ENCODE peak calls at places on chromosomes 1 and 21, in six cellular contexts. One of them, this sample, is unnamed.
A peak's percentile ranks its signal among the peaks of the same experiment; 100 is the strongest.

GRCh38 chr1:46596846-46597245 is 7.2 kb downstream of the MKNK1 start:
- DNase-seq in keratinocyte: no peak
- DNase-seq in sigmoid colon: no peak
- DNase-seq in H9: no peak
- DNase-seq in effector memory CD4-positive, alpha-beta T cell: no peak
- DNase-seq in neural progenitor cell: no peak
- DNase-seq in this sample: no peak

GRCh38 chr1:219155140-219155539 is 18.5 kb upstream of the LYPLAL1 start:
- DNase-seq in sigmoid colon: no peak
- DNase-seq in effector memory CD4-positive, alpha-beta T cell: no peak
- DNase-seq in H9: no peak
- DNase-seq in neural progenitor cell: no peak
- DNase-seq in keratinocyte: no peak
- DNase-seq in this sample: no peak

GRCh38 chr1:9413877-9414213 is 121.2 kb downstream of the SPSB1 start:
- DNase-seq in neural progenitor cell: no peak
- DNase-seq in effector memory CD4-positive, alpha-beta T cell: no peak
- DNase-seq in sigmoid colon: no peak
- DNase-seq in keratinocyte: no peak
- DNase-seq in H9: no peak
- DNase-seq in this sample: no peak

GRCh38 chr1:151327223-151327902 is at the start of gene PI4KB:
- DNase-seq in sigmoid colon: peak; percentile 97
- DNase-seq in neural progenitor cell: peak; percentile 99
- DNase-seq in H9: peak; percentile 95
- DNase-seq in effector memory CD4-positive, alpha-beta T cell: peak; percentile 84
- DNase-seq in keratinocyte: peak; percentile 79
- DNase-seq in this sample: peak; percentile 92

GRCh38 chr1:216095400-216095799 is 327.8 kb downstream of the USH2A start:
- DNase-seq in effector memory CD4-positive, alpha-beta T cell: no peak
- DNase-seq in H9: peak; percentile 84
- DNase-seq in neural progenitor cell: peak; percentile 60
- DNase-seq in sigmoid colon: no peak
- DNase-seq in keratinocyte: no peak
- DNase-seq in this sample: no peak

GRCh38 chr1:158945061-158945460 is 13.7 kb downstream of the PYHIN1 start:
- DNase-seq in neural progenitor cell: no peak
- DNase-seq in keratinocyte: no peak
- DNase-seq in H9: no peak
- DNase-seq in sigmoid colon: no peak
- DNase-seq in effector memory CD4-positive, alpha-beta T cell: no peak
- DNase-seq in this sample: no peak

GRCh38 chr1:93620841-93621210 is 60.8 kb downstream of the BCAR3 start:
- DNase-seq in neural progenitor cell: no peak
- DNase-seq in effector memory CD4-positive, alpha-beta T cell: no peak
- DNase-seq in sigmoid colon: no peak
- DNase-seq in keratinocyte: no peak
- DNase-seq in H9: peak; percentile 68
- DNase-seq in this sample: no peak

GRCh38 chr1:209772116-209772515 is 12.2 kb downstream of the C1orf74 start:
- DNase-seq in sigmoid colon: no peak
- DNase-seq in neural progenitor cell: no peak
- DNase-seq in H9: no peak
- DNase-seq in keratinocyte: no peak
- DNase-seq in effector memory CD4-positive, alpha-beta T cell: no peak
- DNase-seq in this sample: no peak

GRCh38 chr1:27609210-27609555 is 5.2 kb upstream of the AHDC1 start:
- DNase-seq in sigmoid colon: no peak
- DNase-seq in keratinocyte: no peak
- DNase-seq in neural progenitor cell: no peak
- DNase-seq in effector memory CD4-positive, alpha-beta T cell: no peak
- DNase-seq in H9: no peak
- DNase-seq in this sample: no peak

GRCh38 chr1:155003766-155004351 is 1.3 kb downstream of the ZBTB7B start:
- DNase-seq in neural progenitor cell: peak; percentile 59
- DNase-seq in effector memory CD4-positive, alpha-beta T cell: no peak
- DNase-seq in keratinocyte: no peak
- DNase-seq in sigmoid colon: peak; percentile 92
- DNase-seq in H9: peak; percentile 76
- DNase-seq in this sample: peak; percentile 88

GRCh38 chr1:214205053-214205452 is 75.9 kb upstream of the SMYD2 start:
- DNase-seq in neural progenitor cell: peak; percentile 90
- DNase-seq in effector memory CD4-positive, alpha-beta T cell: no peak
- DNase-seq in keratinocyte: no peak
- DNase-seq in H9: no peak
- DNase-seq in sigmoid colon: no peak
- DNase-seq in this sample: peak; percentile 11

GRCh38 chr1:63674238-63674864 is 81.1 kb downstream of the PGM1 start:
- DNase-seq in keratinocyte: no peak
- DNase-seq in neural progenitor cell: peak; percentile 81
- DNase-seq in H9: peak; percentile 85
- DNase-seq in effector memory CD4-positive, alpha-beta T cell: no peak
- DNase-seq in sigmoid colon: peak; percentile 96
- DNase-seq in this sample: peak; percentile 65

GRCh38 chr1:63987014-63987630 is 213.3 kb downstream of the ROR1 start:
- DNase-seq in H9: no peak
- DNase-seq in sigmoid colon: no peak
- DNase-seq in neural progenitor cell: no peak
- DNase-seq in keratinocyte: no peak
- DNase-seq in effector memory CD4-positive, alpha-beta T cell: no peak
- DNase-seq in this sample: no peak

GRCh38 chr21:31509108-31510017 is 150.1 kb upstream of the SOD1 start:
- DNase-seq in H9: peak; percentile 78
- DNase-seq in effector memory CD4-positive, alpha-beta T cell: peak; percentile 41
- DNase-seq in keratinocyte: peak; percentile 35
- DNase-seq in sigmoid colon: no peak
- DNase-seq in neural progenitor cell: peak; percentile 38
- DNase-seq in this sample: no peak

GRCh38 chr1:28417441-28418277 is 48.1 kb downstream of the PHACTR4 start:
- DNase-seq in keratinocyte: no peak
- DNase-seq in H9: no peak
- DNase-seq in neural progenitor cell: no peak
- DNase-seq in sigmoid colon: no peak
- DNase-seq in effector memory CD4-positive, alpha-beta T cell: no peak
- DNase-seq in this sample: peak; percentile 35

GRCh38 chr1:156511656-156512055 is 11.1 kb upstream of the MEF2D start:
- DNase-seq in effector memory CD4-positive, alpha-beta T cell: no peak
- DNase-seq in keratinocyte: no peak
- DNase-seq in sigmoid colon: no peak
- DNase-seq in H9: no peak
- DNase-seq in neural progenitor cell: no peak
- DNase-seq in this sample: peak; percentile 82

GRCh38 chr1:213569816-213570150 is 418.0 kb upstream of the PROX1 start:
- DNase-seq in effector memory CD4-positive, alpha-beta T cell: no peak
- DNase-seq in H9: no peak
- DNase-seq in sigmoid colon: no peak
- DNase-seq in neural progenitor cell: no peak
- DNase-seq in keratinocyte: no peak
- DNase-seq in this sample: no peak

GRCh38 chr1:8389962-8390535 is 72.1 kb downstream of the SLC45A1 start:
- DNase-seq in keratinocyte: no peak
- DNase-seq in sigmoid colon: no peak
- DNase-seq in effector memory CD4-positive, alpha-beta T cell: no peak
- DNase-seq in neural progenitor cell: no peak
- DNase-seq in H9: no peak
- DNase-seq in this sample: no peak

GRCh38 chr21:41593051-41593783 is 85.3 kb upstream of the TMPRSS2 start:
- DNase-seq in effector memory CD4-positive, alpha-beta T cell: no peak
- DNase-seq in sigmoid colon: no peak
- DNase-seq in neural progenitor cell: no peak
- DNase-seq in H9: no peak
- DNase-seq in keratinocyte: no peak
- DNase-seq in this sample: no peak

GRCh38 chr1:41359211-41360073 is 1.8 kb upstream of the FOXO6 start:
- DNase-seq in H9: no peak
- DNase-seq in neural progenitor cell: peak; percentile 1
- DNase-seq in effector memory CD4-positive, alpha-beta T cell: no peak
- DNase-seq in keratinocyte: no peak
- DNase-seq in sigmoid colon: no peak
- DNase-seq in this sample: no peak

GRCh38 chr1:162485236-162485635 is 12.4 kb upstream of the UHMK1 start:
- DNase-seq in keratinocyte: no peak
- DNase-seq in neural progenitor cell: no peak
- DNase-seq in H9: no peak
- DNase-seq in effector memory CD4-positive, alpha-beta T cell: no peak
- DNase-seq in sigmoid colon: no peak
- DNase-seq in this sample: no peak

GRCh38 chr1:233919786-233920185 is 15.3 kb downstream of the SLC35F3 start:
- DNase-seq in keratinocyte: no peak
- DNase-seq in H9: no peak
- DNase-seq in neural progenitor cell: no peak
- DNase-seq in effector memory CD4-positive, alpha-beta T cell: no peak
- DNase-seq in sigmoid colon: no peak
- DNase-seq in this sample: no peak

GRCh38 chr1:248622491-248623106 is 12.3 kb downstream of the OR2T11 start:
- DNase-seq in H9: no peak
- DNase-seq in keratinocyte: no peak
- DNase-seq in effector memory CD4-positive, alpha-beta T cell: no peak
- DNase-seq in sigmoid colon: no peak
- DNase-seq in neural progenitor cell: no peak
- DNase-seq in this sample: no peak

GRCh38 chr1:218344814-218345672 is at the start of gene TGFB2:
- DNase-seq in neural progenitor cell: peak; percentile 29
- DNase-seq in effector memory CD4-positive, alpha-beta T cell: no peak
- DNase-seq in H9: peak; percentile 59
- DNase-seq in keratinocyte: no peak
- DNase-seq in sigmoid colon: peak; percentile 87
- DNase-seq in this sample: peak; percentile 79

GRCh38 chr1:118148034-118148433 is 37.0 kb downstream of the SPAG17 start:
- DNase-seq in H9: no peak
- DNase-seq in effector memory CD4-positive, alpha-beta T cell: no peak
- DNase-seq in neural progenitor cell: no peak
- DNase-seq in sigmoid colon: no peak
- DNase-seq in keratinocyte: no peak
- DNase-seq in this sample: no peak

GRCh38 chr1:234433563-234434285 is 45.3 kb downstream of the TARBP1 start:
- DNase-seq in sigmoid colon: no peak
- DNase-seq in neural progenitor cell: no peak
- DNase-seq in keratinocyte: no peak
- DNase-seq in H9: no peak
- DNase-seq in effector memory CD4-positive, alpha-beta T cell: no peak
- DNase-seq in this sample: no peak

GRCh38 chr1:245987222-245987545 is 519.9 kb downstream of the SMYD3 start:
- DNase-seq in neural progenitor cell: no peak
- DNase-seq in effector memory CD4-positive, alpha-beta T cell: no peak
- DNase-seq in sigmoid colon: no peak
- DNase-seq in keratinocyte: no peak
- DNase-seq in H9: no peak
- DNase-seq in this sample: no peak

GRCh38 chr1:55817027-55817426 is 601.9 kb upstream of the USP24 start:
- DNase-seq in H9: no peak
- DNase-seq in effector memory CD4-positive, alpha-beta T cell: no peak
- DNase-seq in keratinocyte: no peak
- DNase-seq in neural progenitor cell: no peak
- DNase-seq in sigmoid colon: no peak
- DNase-seq in this sample: no peak

GRCh38 chr21:26982767-26983166 is 15.9 kb upstream of the ADAMTS5 start:
- DNase-seq in H9: no peak
- DNase-seq in keratinocyte: peak; percentile 11
- DNase-seq in neural progenitor cell: no peak
- DNase-seq in effector memory CD4-positive, alpha-beta T cell: no peak
- DNase-seq in sigmoid colon: no peak
- DNase-seq in this sample: no peak

GRCh38 chr1:212700892-212701819 is 1.5 kb upstream of the BATF3 start:
- DNase-seq in effector memory CD4-positive, alpha-beta T cell: no peak
- DNase-seq in H9: peak; percentile 70
- DNase-seq in sigmoid colon: peak; percentile 83
- DNase-seq in neural progenitor cell: peak; percentile 70
- DNase-seq in keratinocyte: no peak
- DNase-seq in this sample: peak; percentile 17

GRCh38 chr1:58392083-58392482 is 154.4 kb downstream of the OMA1 start:
- DNase-seq in sigmoid colon: no peak
- DNase-seq in effector memory CD4-positive, alpha-beta T cell: no peak
- DNase-seq in H9: no peak
- DNase-seq in neural progenitor cell: no peak
- DNase-seq in keratinocyte: no peak
- DNase-seq in this sample: no peak

GRCh38 chr1:91730781-91731732 is 154.9 kb downstream of the TGFBR3 start:
- DNase-seq in keratinocyte: no peak
- DNase-seq in effector memory CD4-positive, alpha-beta T cell: no peak
- DNase-seq in sigmoid colon: peak; percentile 94
- DNase-seq in H9: no peak
- DNase-seq in neural progenitor cell: peak; percentile 24
- DNase-seq in this sample: peak; percentile 78
- H3K4me1 ChIP-seq in keratinocyte: peaks cover 23% of the 10 kb centered on the region
- H3K4me1 ChIP-seq in effector memory CD4-positive, alpha-beta T cell: peaks cover 19% of the 10 kb centered on the region
- H3K4me1 ChIP-seq in sigmoid colon: no peaks in the 10 kb centered on the region
- H3K4me1 ChIP-seq in H9: no peaks in the 10 kb centered on the region
- H3K4me1 ChIP-seq in neural progenitor cell: peaks cover 16% of the 10 kb centered on the region
- H3K4me1 ChIP-seq in this sample: peaks cover 60% of the 10 kb centered on the region

GRCh38 chr1:11145741-11146140 is 43.4 kb upstream of the ANGPTL7 start:
- DNase-seq in sigmoid colon: no peak
- DNase-seq in keratinocyte: no peak
- DNase-seq in neural progenitor cell: no peak
- DNase-seq in H9: no peak
- DNase-seq in effector memory CD4-positive, alpha-beta T cell: no peak
- DNase-seq in this sample: no peak

GRCh38 chr1:11143907-11144306 is 44.2 kb upstream of the EXOSC10 start:
- DNase-seq in sigmoid colon: no peak
- DNase-seq in keratinocyte: no peak
- DNase-seq in neural progenitor cell: no peak
- DNase-seq in H9: no peak
- DNase-seq in effector memory CD4-positive, alpha-beta T cell: no peak
- DNase-seq in this sample: no peak

GRCh38 chr1:11150326-11150725 is 38.8 kb upstream of the ANGPTL7 start:
- DNase-seq in neural progenitor cell: no peak
- DNase-seq in sigmoid colon: peak; percentile 30
- DNase-seq in H9: no peak
- DNase-seq in effector memory CD4-positive, alpha-beta T cell: no peak
- DNase-seq in keratinocyte: no peak
- DNase-seq in this sample: no peak

GRCh38 chr1:11144563-11145256 is 44.4 kb upstream of the ANGPTL7 start:
- DNase-seq in H9: no peak
- DNase-seq in sigmoid colon: no peak
- DNase-seq in neural progenitor cell: no peak
- DNase-seq in effector memory CD4-positive, alpha-beta T cell: no peak
- DNase-seq in keratinocyte: no peak
- DNase-seq in this sample: no peak

GRCh38 chr1:11147371-11147770 is 41.8 kb upstream of the ANGPTL7 start:
- DNase-seq in keratinocyte: peak; percentile 19
- DNase-seq in H9: no peak
- DNase-seq in neural progenitor cell: no peak
- DNase-seq in effector memory CD4-positive, alpha-beta T cell: no peak
- DNase-seq in sigmoid colon: no peak
- DNase-seq in this sample: no peak
- H3K27ac ChIP-seq in keratinocyte: no peak overlapping the region
- H3K27ac ChIP-seq in H9: no peak overlapping the region
- H3K27ac ChIP-seq in neural progenitor cell: no peak overlapping the region
- H3K27ac ChIP-seq in effector memory CD4-positive, alpha-beta T cell: no peak overlapping the region
- H3K27ac ChIP-seq in sigmoid colon: no peak overlapping the region
- H3K27ac ChIP-seq in this sample: no peak overlapping the region

GRCh38 chr1:96519851-96520281 is 201.7 kb upstream of the PTBP2 start:
- DNase-seq in sigmoid colon: peak; percentile 70
- DNase-seq in neural progenitor cell: peak; percentile 79
- DNase-seq in keratinocyte: no peak
- DNase-seq in effector memory CD4-positive, alpha-beta T cell: no peak
- DNase-seq in H9: peak; percentile 45
- DNase-seq in this sample: no peak
- H3K4me1 ChIP-seq in sigmoid colon: no peaks in the 10 kb centered on the region
- H3K4me1 ChIP-seq in neural progenitor cell: peaks cover 34% of the 10 kb centered on the region
- H3K4me1 ChIP-seq in keratinocyte: no peaks in the 10 kb centered on the region
- H3K4me1 ChIP-seq in effector memory CD4-positive, alpha-beta T cell: no peaks in the 10 kb centered on the region
- H3K4me1 ChIP-seq in H9: peaks cover 14% of the 10 kb centered on the region
- H3K4me1 ChIP-seq in this sample: no peaks in the 10 kb centered on the region

GRCh38 chr1:100394286-100394685 is 42.0 kb downstream of the CDC14A start:
- DNase-seq in keratinocyte: no peak
- DNase-seq in sigmoid colon: no peak
- DNase-seq in H9: no peak
- DNase-seq in effector memory CD4-positive, alpha-beta T cell: no peak
- DNase-seq in neural progenitor cell: no peak
- DNase-seq in this sample: no peak
- H3K27ac ChIP-seq in keratinocyte: no peak overlapping the region
- H3K27ac ChIP-seq in sigmoid colon: no peak overlapping the region
- H3K27ac ChIP-seq in H9: no peak overlapping the region
- H3K27ac ChIP-seq in effector memory CD4-positive, alpha-beta T cell: peak overlapping the region; percentile 52
- H3K27ac ChIP-seq in neural progenitor cell: no peak overlapping the region
- H3K27ac ChIP-seq in this sample: no peak overlapping the region

This sample was measured in gastrocnemius medialis.